ENCODE peak calls at places on chromosome 21, in five cellular contexts. E is activated naive CD8-positive, alpha-beta T cell treated with anti-CD3 and anti-CD28 coated beads, Interleukin-2, amount 50 U/mL, for 24 hours; M is amygdala; A is NCI-H2171 treated with DMSO at 0.1 percent for 48 hours; D is NCI-H2107. H is an unnamed sample.

GRCh38 chr21:34734696-34735095 is 65.9 kb downstream of the CLIC6 start:
- DNase-seq in E (no peak), M (no peak), A (no peak), D (no peak), H (no peak)

GRCh38 chr21:19607983-19608668 is 1204.5 kb upstream of the TMPRSS15 start:
- DNase-seq in E (no peak), M (no peak), A (no peak), D (no peak), H (no peak)

GRCh38 chr21:42193131-42193671 is 25.7 kb upstream of the ABCG1 start:
- DNase-seq in E (peak), M (no peak), A (no peak), D (no peak), H (no peak)

GRCh38 chr21:33780631-33781030 is 135.0 kb downstream of the ATP5PO start:
- DNase-seq in E (no peak), M (no peak), A (no peak), D (no peak), H (no peak)

GRCh38 chr21:45819478-45820170 is 161.9 kb upstream of the COL6A1 start:
- DNase-seq in E (no peak), M (no peak), A (no peak), D (no peak), H (no peak)

GRCh38 chr21:45019887-45020537 is 54.4 kb upstream of the ADARB1 start:
- DNase-seq in E (no peak), M (no peak), A (no peak), D (no peak), H (no peak)

GRCh38 chr21:45478115-45478801 is 64.0 kb downstream of the SLC19A1 start:
- DNase-seq in E (peak), M (peak), A (peak), D (peak), H (no peak)

GRCh38 chr21:26710155-26710554 is 135.1 kb downstream of the ADAMTS1 start:
- DNase-seq in E (no peak), M (no peak), A (peak), D (no peak), H (no peak)

GRCh38 chr21:33267250-33267649 is 1.1 kb downstream of the IL10RB start:
- DNase-seq in E (no peak), M (no peak), A (no peak), D (no peak), H (no peak)

GRCh38 chr21:44653656-44654575 is 543 bp downstream of the KRTAP12-4 start:
- DNase-seq in E (peak), M (no peak), A (peak), D (no peak), H (no peak)

GRCh38 chr21:15775981-15776380 is 46.2 kb downstream of the USP25 start:
- DNase-seq in E (no peak), M (no peak), A (no peak), D (no peak), H (no peak)

GRCh38 chr21:46368533-46369285 is 44.8 kb downstream of the PCNT start:
- DNase-seq in E (peak), M (no peak), A (no peak), D (no peak), H (no peak)

GRCh38 chr21:44699502-44700001 is 2.6 kb downstream of the KRTAP10-12 start:
- DNase-seq in E (no peak), M (no peak), A (no peak), D (no peak), H (no peak)

GRCh38 chr21:24147674-24148073 is 1459.6 kb downstream of the MRPL39 start:
- DNase-seq in E (no peak), M (no peak), A (no peak), D (no peak), H (no peak)

GRCh38 chr21:20270365-20271055 is 727.7 kb upstream of the NCAM2 start:
- DNase-seq in E (no peak), M (no peak), A (no peak), D (no peak), H (no peak)

GRCh38 chr21:30613836-30614235 is at the start of gene KRTAP6-1:
- DNase-seq in E (no peak), M (no peak), A (no peak), D (no peak), H (no peak)

H was measured in NCI-H187 treated with DMSO at 0.1 percent for 48 hours.